ENCODE peak calls at places on chromosomes 13 and 19, in ten cellular contexts. X is transverse colon, F is endothelial cell of umbilical vein, C is stomach, G is colonic mucosa, H is upper lobe of right lung, R is esophagus squamous epithelium, O is left lung, Z is neural progenitor cell, Y is H9. S is an unnamed sample.
A peak's percentile ranks its signal among the peaks of the same experiment; 100 is the strongest.

GRCh38 chr19:30092721-30093569 is 150.9 kb downstream of the URI1 start:
- DNase-seq in X (peak; percentile 48), F (no peak), C (no peak), G (peak; percentile 47), H (peak; percentile 58), R (no peak), O (no peak), Z (no peak), Y (no peak), S (no peak)

GRCh38 chr19:2225415-2226050 is 10.6 kb downstream of the PLEKHJ1 start:
- DNase-seq in X (no peak), F (no peak), C (no peak), G (no peak), H (no peak), R (no peak), O (no peak), Z (no peak), Y (no peak), S (no peak)

GRCh38 chr13:42039946-42040729 is 8.3 kb upstream of the DGKH start:
- DNase-seq in X (peak; percentile 95), F (peak; percentile 83), C (peak; percentile 91), G (peak; percentile 95), H (peak; percentile 95), R (peak; percentile 48), O (peak; percentile 93), Z (peak; percentile 87), Y (peak; percentile 78), S (peak; percentile 85)

GRCh38 chr19:50531171-50531612 is 17.5 kb upstream of the ASPDH start:
- DNase-seq in X (no peak), F (no peak), C (no peak), G (no peak), H (no peak), R (no peak), O (no peak), Z (no peak), Y (no peak), S (no peak)

GRCh38 chr19:31286491-31286890 is 62.7 kb downstream of the TSHZ3 start:
- DNase-seq in X (no peak), F (no peak), C (no peak), G (no peak), H (peak; percentile 35), R (no peak), O (peak; percentile 22), Z (no peak), Y (no peak), S (no peak)

GRCh38 chr13:52450012-52450792 is at the start of gene VPS36:
- DNase-seq in X (peak; percentile 98), F (peak; percentile 93), C (peak; percentile 98), G (peak; percentile 98), H (peak; percentile 98), R (peak; percentile 67), O (peak; percentile 96), Z (peak; percentile 98), Y (peak; percentile 94), S (peak; percentile 96)

GRCh38 chr13:30666113-30666512 is 48.4 kb downstream of the USPL1 start:
- DNase-seq in X (no peak), F (no peak), C (no peak), G (no peak), H (no peak), R (no peak), O (no peak), Z (peak; percentile 19), Y (no peak), S (no peak)

GRCh38 chr13:30569901-30570576 is 47.7 kb upstream of the USPL1 start:
- DNase-seq in X (peak; percentile 13), F (no peak), C (peak; percentile 35), G (peak; percentile 24), H (no peak), R (no peak), O (peak; percentile 44), Z (no peak), Y (peak; percentile 37), S (peak; percentile 10)

GRCh38 chr19:1566392-1567115 is 1.6 kb downstream of the MEX3D start:
- DNase-seq in X (peak; percentile 59), F (peak; percentile 81), C (peak; percentile 71), G (peak; percentile 62), H (peak; percentile 82), R (no peak), O (peak; percentile 76), Z (peak; percentile 94), Y (peak; percentile 90), S (peak; percentile 61)

GRCh38 chr13:53131361-53131760 is 102.7 kb downstream of the OLFM4 start:
- DNase-seq in X (no peak), F (no peak), C (no peak), G (no peak), H (no peak), R (no peak), O (no peak), Z (no peak), Y (no peak), S (no peak)

GRCh38 chr19:1262687-1263123 is 6.4 kb upstream of the CIRBP start:
- DNase-seq in X (peak; percentile 25), F (no peak), C (no peak), G (no peak), H (no peak), R (no peak), O (no peak), Z (peak; percentile 55), Y (no peak), S (no peak)

GRCh38 chr19:8468761-8469458 is 24.1 kb downstream of the HNRNPM start:
- DNase-seq in X (no peak), F (no peak), C (no peak), G (no peak), H (no peak), R (no peak), O (no peak), Z (no peak), Y (no peak), S (no peak)

GRCh38 chr19:34804115-34804514 is 31.1 kb upstream of the ZNF599 start:
- DNase-seq in X (no peak), F (no peak), C (no peak), G (no peak), H (no peak), R (no peak), O (no peak), Z (no peak), Y (no peak), S (no peak)

GRCh38 chr13:99471231-99472202 is 29.8 kb upstream of the TM9SF2 start:
- DNase-seq in X (no peak), F (peak; percentile 55), C (no peak), G (no peak), H (no peak), R (no peak), O (no peak), Z (no peak), Y (no peak), S (no peak)

GRCh38 chr13:109995578-109995977 is 209.2 kb upstream of the IRS2 start:
- DNase-seq in X (no peak), F (no peak), C (no peak), G (no peak), H (no peak), R (no peak), O (no peak), Z (no peak), Y (no peak), S (no peak)

GRCh38 chr13:49806126-49806536 is 13.6 kb upstream of the KPNA3 start:
- DNase-seq in X (no peak), F (no peak), C (no peak), G (no peak), H (no peak), R (no peak), O (no peak), Z (no peak), Y (no peak), S (no peak)

GRCh38 chr13:113623491-113624234 is 34.3 kb downstream of the ATP4B start:
- DNase-seq in X (no peak), F (no peak), C (no peak), G (no peak), H (no peak), R (no peak), O (peak; percentile 30), Z (no peak), Y (no peak), S (no peak)

GRCh38 chr19:46049597-46049996 is 8.8 kb upstream of the IGFL4 start:
- DNase-seq in X (no peak), F (no peak), C (no peak), G (no peak), H (no peak), R (no peak), O (no peak), Z (no peak), Y (peak; percentile 87), S (peak; percentile 10)

GRCh38 chr19:15280915-15281683 is 48.9 kb upstream of the EPHX3 start:
- DNase-seq in X (peak; percentile 69), F (peak; percentile 53), C (peak; percentile 75), G (peak; percentile 61), H (peak; percentile 86), R (no peak), O (peak; percentile 80), Z (peak; percentile 96), Y (no peak), S (peak; percentile 78)

GRCh38 chr13:30763786-30764440 is 28.6 kb downstream of the ALOX5AP start:
- DNase-seq in X (no peak), F (peak; percentile 26), C (no peak), G (no peak), H (no peak), R (no peak), O (no peak), Z (no peak), Y (no peak), S (no peak)

GRCh38 chr19:53131732-53132131 is 978 bp downstream of the ZNF415 start:
- DNase-seq in X (no peak), F (no peak), C (no peak), G (no peak), H (no peak), R (no peak), O (no peak), Z (peak; percentile 14), Y (no peak), S (no peak)

GRCh38 chr13:22253107-22253506 is 582.2 kb downstream of the FGF9 start:
- DNase-seq in X (no peak), F (no peak), C (no peak), G (no peak), H (no peak), R (no peak), O (no peak), Z (no peak), Y (no peak), S (no peak)
- H3K9me3 ChIP-seq in X (no peaks in the 10 kb centered on the region), F (peaks cover 8% of the 10 kb centered on the region), C (no peaks in the 10 kb centered on the region), G (no peaks in the 10 kb centered on the region), H (no peaks in the 10 kb centered on the region), R (no peaks in the 10 kb centered on the region), O (no peaks in the 10 kb centered on the region), Z (no peaks in the 10 kb centered on the region), Y (no peaks in the 10 kb centered on the region), S (no peaks in the 10 kb centered on the region)

GRCh38 chr19:38868551-38868950 is 9.5 kb downstream of the RINL start:
- DNase-seq in X (no peak), F (no peak), C (no peak), G (no peak), H (no peak), R (no peak), O (no peak), Z (no peak), Y (no peak), S (no peak)
- H3K4me1 ChIP-seq in X (peaks cover 7% of the 10 kb centered on the region), F (peaks cover 18% of the 10 kb centered on the region), C (peaks cover 33% of the 10 kb centered on the region), G (peaks cover 12% of the 10 kb centered on the region), H (peaks cover 28% of the 10 kb centered on the region), R (peaks cover 34% of the 10 kb centered on the region), O (peaks cover 39% of the 10 kb centered on the region), Z (peaks cover 3% of the 10 kb centered on the region), Y (no peaks in the 10 kb centered on the region), S (peaks cover 30% of the 10 kb centered on the region)

GRCh38 chr19:19543640-19544039 is 5.6 kb downstream of the CILP2 start:
- DNase-seq in X (no peak), F (no peak), C (no peak), G (no peak), H (no peak), R (no peak), O (no peak), Z (no peak), Y (no peak), S (no peak)
- TF ChIP-seq CTCF in X (no peak), F (no peak), C (no peak), G (no peak), H (no peak), R (no peak), O (no peak), Z (no peak), Y (no peak), S (no peak)

GRCh38 chr19:56573914-56574313 is 6.6 kb downstream of the ZNF470 start:
- DNase-seq in X (no peak), F (no peak), C (no peak), G (no peak), H (no peak), R (no peak), O (no peak), Z (no peak), Y (no peak), S (no peak)
- H3K9me3 ChIP-seq in X (peaks cover 94% of the 10 kb centered on the region), F (peaks cover 26% of the 10 kb centered on the region), C (peaks cover 79% of the 10 kb centered on the region), G (peaks cover 26% of the 10 kb centered on the region), H (peaks cover 89% of the 10 kb centered on the region), R (peaks cover 100% of the 10 kb centered on the region), O (peaks cover 100% of the 10 kb centered on the region), Z (peaks cover 83% of the 10 kb centered on the region), Y (peaks cover 90% of the 10 kb centered on the region), S (peaks cover 70% of the 10 kb centered on the region)

S was measured in body of pancreas.